ENCODE peak calls at places on chromosomes 7 and 10, in six cellular contexts. One of them, this sample, is unnamed.

GRCh38 chr7:7098280-7098818 is 84.0 kb upstream of the C1GALT1 start:
- DNase-seq in NCI-H2029: no peak
- DNase-seq in AG08396: no peak
- DNase-seq in NCI-H510A treated with DMSO at 0.1 percent for 48 hours: no peak
- DNase-seq in stimulated activated CD4-positive, alpha-beta T cell treated with anti-CD3 and anti-CD28 coated beads, TNF-alpha, amount 100 ng/mL, for 24 hours: no peak
- DNase-seq in SJSA1: peak
- DNase-seq in this sample: no peak

GRCh38 chr7:108073305-108074070 is 56.7 kb downstream of the LAMB4 start:
- DNase-seq in NCI-H510A treated with DMSO at 0.1 percent for 48 hours: no peak
- DNase-seq in AG08396: no peak
- DNase-seq in SJSA1: no peak
- DNase-seq in stimulated activated CD4-positive, alpha-beta T cell treated with anti-CD3 and anti-CD28 coated beads, TNF-alpha, amount 100 ng/mL, for 24 hours: no peak
- DNase-seq in NCI-H2029: no peak
- DNase-seq in this sample: peak

GRCh38 chr7:4830176-4830575 is 31.7 kb downstream of the PAPOLB start:
- DNase-seq in SJSA1: no peak
- DNase-seq in stimulated activated CD4-positive, alpha-beta T cell treated with anti-CD3 and anti-CD28 coated beads, TNF-alpha, amount 100 ng/mL, for 24 hours: peak
- DNase-seq in NCI-H2029: peak
- DNase-seq in AG08396: peak
- DNase-seq in NCI-H510A treated with DMSO at 0.1 percent for 48 hours: no peak
- DNase-seq in this sample: peak

GRCh38 chr10:79929409-79929904 is 19.4 kb downstream of the SFTPD start:
- DNase-seq in NCI-H2029: peak
- DNase-seq in NCI-H510A treated with DMSO at 0.1 percent for 48 hours: peak
- DNase-seq in stimulated activated CD4-positive, alpha-beta T cell treated with anti-CD3 and anti-CD28 coated beads, TNF-alpha, amount 100 ng/mL, for 24 hours: peak
- DNase-seq in SJSA1: peak
- DNase-seq in AG08396: peak
- DNase-seq in this sample: peak

GRCh38 chr10:48514916-48515315 is 90.0 kb downstream of the ARHGAP22 start:
- DNase-seq in NCI-H510A treated with DMSO at 0.1 percent for 48 hours: no peak
- DNase-seq in stimulated activated CD4-positive, alpha-beta T cell treated with anti-CD3 and anti-CD28 coated beads, TNF-alpha, amount 100 ng/mL, for 24 hours: no peak
- DNase-seq in NCI-H2029: no peak
- DNase-seq in AG08396: no peak
- DNase-seq in SJSA1: no peak
- DNase-seq in this sample: no peak

GRCh38 chr10:129955591-129956284 is 8.3 kb downstream of the EBF3 start:
- DNase-seq in SJSA1: no peak
- DNase-seq in AG08396: no peak
- DNase-seq in stimulated activated CD4-positive, alpha-beta T cell treated with anti-CD3 and anti-CD28 coated beads, TNF-alpha, amount 100 ng/mL, for 24 hours: no peak
- DNase-seq in NCI-H2029: no peak
- DNase-seq in NCI-H510A treated with DMSO at 0.1 percent for 48 hours: no peak
- DNase-seq in this sample: peak

GRCh38 chr10:33048223-33048622 is 90.2 kb upstream of the ITGB1 start:
- DNase-seq in stimulated activated CD4-positive, alpha-beta T cell treated with anti-CD3 and anti-CD28 coated beads, TNF-alpha, amount 100 ng/mL, for 24 hours: no peak
- DNase-seq in AG08396: no peak
- DNase-seq in NCI-H2029: no peak
- DNase-seq in NCI-H510A treated with DMSO at 0.1 percent for 48 hours: no peak
- DNase-seq in SJSA1: no peak
- DNase-seq in this sample: no peak

GRCh38 chr10:71087622-71088021 is 124.7 kb upstream of the UNC5B start:
- DNase-seq in SJSA1: no peak
- DNase-seq in NCI-H510A treated with DMSO at 0.1 percent for 48 hours: no peak
- DNase-seq in stimulated activated CD4-positive, alpha-beta T cell treated with anti-CD3 and anti-CD28 coated beads, TNF-alpha, amount 100 ng/mL, for 24 hours: no peak
- DNase-seq in NCI-H2029: no peak
- DNase-seq in AG08396: peak
- DNase-seq in this sample: no peak

GRCh38 chr7:147909712-147910111 is 680.9 kb upstream of the C7orf33 start:
- DNase-seq in stimulated activated CD4-positive, alpha-beta T cell treated with anti-CD3 and anti-CD28 coated beads, TNF-alpha, amount 100 ng/mL, for 24 hours: no peak
- DNase-seq in AG08396: no peak
- DNase-seq in NCI-H510A treated with DMSO at 0.1 percent for 48 hours: no peak
- DNase-seq in SJSA1: no peak
- DNase-seq in NCI-H2029: no peak
- DNase-seq in this sample: no peak

GRCh38 chr10:128414568-128414967 is 288.3 kb upstream of the MKI67 start:
- DNase-seq in NCI-H510A treated with DMSO at 0.1 percent for 48 hours: no peak
- DNase-seq in stimulated activated CD4-positive, alpha-beta T cell treated with anti-CD3 and anti-CD28 coated beads, TNF-alpha, amount 100 ng/mL, for 24 hours: no peak
- DNase-seq in AG08396: no peak
- DNase-seq in SJSA1: no peak
- DNase-seq in NCI-H2029: no peak
- DNase-seq in this sample: no peak

GRCh38 chr7:137717811-137718271 is 128.9 kb downstream of the DGKI start:
- DNase-seq in NCI-H2029: no peak
- DNase-seq in stimulated activated CD4-positive, alpha-beta T cell treated with anti-CD3 and anti-CD28 coated beads, TNF-alpha, amount 100 ng/mL, for 24 hours: no peak
- DNase-seq in NCI-H510A treated with DMSO at 0.1 percent for 48 hours: no peak
- DNase-seq in SJSA1: peak
- DNase-seq in AG08396: no peak
- DNase-seq in this sample: no peak

GRCh38 chr10:114634607-114634974 is 23.5 kb downstream of the ABLIM1 start:
- DNase-seq in stimulated activated CD4-positive, alpha-beta T cell treated with anti-CD3 and anti-CD28 coated beads, TNF-alpha, amount 100 ng/mL, for 24 hours: no peak
- DNase-seq in NCI-H510A treated with DMSO at 0.1 percent for 48 hours: no peak
- DNase-seq in AG08396: peak
- DNase-seq in SJSA1: peak
- DNase-seq in NCI-H2029: no peak
- DNase-seq in this sample: peak

GRCh38 chr7:123154231-123154860 is 45.4 kb downstream of the SLC13A1 start:
- DNase-seq in NCI-H2029: peak
- DNase-seq in AG08396: peak
- DNase-seq in SJSA1: peak
- DNase-seq in stimulated activated CD4-positive, alpha-beta T cell treated with anti-CD3 and anti-CD28 coated beads, TNF-alpha, amount 100 ng/mL, for 24 hours: peak
- DNase-seq in NCI-H510A treated with DMSO at 0.1 percent for 48 hours: peak
- DNase-seq in this sample: peak

GRCh38 chr10:70770001-70770400 is 15.2 kb downstream of the TBATA start:
- DNase-seq in NCI-H2029: no peak
- DNase-seq in SJSA1: no peak
- DNase-seq in stimulated activated CD4-positive, alpha-beta T cell treated with anti-CD3 and anti-CD28 coated beads, TNF-alpha, amount 100 ng/mL, for 24 hours: no peak
- DNase-seq in NCI-H510A treated with DMSO at 0.1 percent for 48 hours: no peak
- DNase-seq in AG08396: no peak
- DNase-seq in this sample: no peak

GRCh38 chr7:137996386-137996851 is 5.5 kb downstream of the CREB3L2 start:
- DNase-seq in SJSA1: no peak
- DNase-seq in AG08396: no peak
- DNase-seq in NCI-H510A treated with DMSO at 0.1 percent for 48 hours: no peak
- DNase-seq in stimulated activated CD4-positive, alpha-beta T cell treated with anti-CD3 and anti-CD28 coated beads, TNF-alpha, amount 100 ng/mL, for 24 hours: no peak
- DNase-seq in NCI-H2029: no peak
- DNase-seq in this sample: peak

GRCh38 chr7:95436407-95436806 is 1.6 kb upstream of the PON2 start:
- DNase-seq in NCI-H2029: no peak
- DNase-seq in SJSA1: no peak
- DNase-seq in NCI-H510A treated with DMSO at 0.1 percent for 48 hours: no peak
- DNase-seq in AG08396: no peak
- DNase-seq in stimulated activated CD4-positive, alpha-beta T cell treated with anti-CD3 and anti-CD28 coated beads, TNF-alpha, amount 100 ng/mL, for 24 hours: no peak
- DNase-seq in this sample: no peak

This sample was measured in foreskin fibroblast.